ENCODE peak calls at places on chromosome 2, in five cellular contexts. Z is neural progenitor cell, O is endothelial cell of umbilical vein, G is IMR-90, F is H1. N is an unnamed sample.
A peak's percentile ranks its signal among the peaks of the same experiment; 100 is the strongest.

GRCh38 chr2:100270381-100271146 is 51.7 kb downstream of the LONRF2 start:
- DNase-seq in G (no peak), F (no peak), O (no peak), Z (no peak), N (no peak)

GRCh38 chr2:172677363-172677762 is 58.3 kb upstream of the RAPGEF4 start:
- DNase-seq in Z (no peak), F (no peak), O (peak; percentile 74), G (no peak), N (no peak)

GRCh38 chr2:48414980-48415764 is 114.8 kb upstream of the STON1 start:
- DNase-seq in F (no peak), O (no peak), G (no peak), Z (peak; percentile 17), N (no peak)

GRCh38 chr2:88639865-88640264 is 12.6 kb upstream of the EIF2AK3 start:
- DNase-seq in G (no peak), O (no peak), F (no peak), Z (no peak), N (no peak)

GRCh38 chr2:20654414-20654813 is 3.5 kb upstream of the HS1BP3 start:
- DNase-seq in F (no peak), O (no peak), G (no peak), Z (no peak), N (no peak)

GRCh38 chr2:219688560-219689445 is 61.4 kb downstream of the SLC4A3 start:
- DNase-seq in F (no peak), G (peak; percentile 74), Z (no peak), O (no peak), N (peak; percentile 66)

GRCh38 chr2:67649331-67650071 is 252.4 kb downstream of the ETAA1 start:
- DNase-seq in F (no peak), G (peak; percentile 61), O (peak; percentile 5), Z (no peak), N (no peak)

GRCh38 chr2:19859565-19859964 is 42.2 kb downstream of the TTC32 start:
- DNase-seq in O (no peak), G (peak; percentile 93), F (no peak), Z (no peak), N (no peak)

GRCh38 chr2:104658840-104659591 is 194.9 kb upstream of the POU3F3 start:
- DNase-seq in G (no peak), O (no peak), Z (peak; percentile 84), F (peak; percentile 60), N (no peak)

GRCh38 chr2:36163520-36164239 is 191.9 kb upstream of the CRIM1 start:
- DNase-seq in F (no peak), O (no peak), G (no peak), Z (no peak), N (no peak)

GRCh38 chr2:151251012-151251411 is 10.7 kb downstream of the RBM43 start:
- DNase-seq in Z (no peak), F (no peak), O (no peak), G (peak; percentile 92), N (no peak)

GRCh38 chr2:185970148-185970852 is 231.7 kb downstream of the FSIP2 start:
- DNase-seq in Z (peak; percentile 20), G (no peak), O (peak; percentile 21), F (no peak), N (no peak)

GRCh38 chr2:9983413-9984216 is 32.1 kb downstream of the GRHL1 start:
- DNase-seq in O (no peak), Z (no peak), G (peak; percentile 62), F (no peak), N (no peak)

GRCh38 chr2:95677346-95677745 is 85.5 kb downstream of the TRIM43 start:
- DNase-seq in F (no peak), G (no peak), O (no peak), Z (no peak), N (no peak)

GRCh38 chr2:28449489-28450395 is 46.1 kb upstream of the PLB1 start:
- DNase-seq in F (no peak), Z (no peak), G (peak; percentile 46), O (peak; percentile 54), N (no peak)

GRCh38 chr2:37588316-37588777 is 83.1 kb downstream of the CDC42EP3 start:
- DNase-seq in F (no peak), Z (no peak), O (peak; percentile 20), G (peak; percentile 43), N (no peak)

GRCh38 chr2:33111002-33111446 is 164.3 kb downstream of the LTBP1 start:
- DNase-seq in Z (no peak), G (peak; percentile 73), O (no peak), F (no peak), N (no peak)

GRCh38 chr2:81872043-81872442 is 1567.5 kb upstream of the LRRTM1 start:
- DNase-seq in O (no peak), F (no peak), Z (no peak), G (no peak), N (no peak)

GRCh38 chr2:189168876-189169499 is 10.6 kb downstream of the COL5A2 start:
- DNase-seq in F (no peak), G (no peak), Z (no peak), O (no peak), N (no peak)

GRCh38 chr2:113126845-113127645 is at the start of gene IL1RN:
- DNase-seq in Z (no peak), F (peak; percentile 23), O (no peak), G (no peak), N (no peak)

GRCh38 chr2:152434395-152435182 is 99.6 kb downstream of the FMNL2 start:
- DNase-seq in F (no peak), G (no peak), Z (peak; percentile 86), O (no peak), N (peak; percentile 6)

GRCh38 chr2:179020156-179020750 is 29.7 kb downstream of the CCDC141 start:
- DNase-seq in G (no peak), Z (peak; percentile 46), F (peak; percentile 83), O (peak; percentile 28), N (peak; percentile 73)

GRCh38 chr2:133953524-133953923 is 300.3 kb upstream of the MGAT5 start:
- DNase-seq in F (no peak), O (no peak), G (no peak), Z (no peak), N (peak; percentile 57)

GRCh38 chr2:40184551-40184950 is 267.3 kb downstream of the SLC8A1 start:
- DNase-seq in Z (no peak), F (no peak), G (no peak), O (no peak), N (no peak)

GRCh38 chr2:84865181-84865783 is 15.6 kb downstream of the TRABD2A start:
- DNase-seq in Z (no peak), F (no peak), G (peak; percentile 43), O (no peak), N (peak; percentile 64)

GRCh38 chr2:170818294-170819104 is 1.8 kb downstream of the GAD1 start:
- DNase-seq in Z (peak; percentile 44), F (peak; percentile 78), G (no peak), O (no peak), N (no peak)

GRCh38 chr2:120818441-120818920 is 82.8 kb downstream of the GLI2 start:
- DNase-seq in F (no peak), G (peak; percentile 95), Z (no peak), O (no peak), N (no peak)

GRCh38 chr2:216108967-216109921 is at the start of gene XRCC5:
- DNase-seq in G (peak; percentile 96), O (peak; percentile 99), F (peak; percentile 98), Z (peak; percentile 98), N (peak; percentile 99)

GRCh38 chr2:10542033-10542432 is 93.9 kb upstream of the ODC1 start:
- DNase-seq in F (no peak), O (no peak), Z (no peak), G (no peak), N (no peak)

GRCh38 chr2:2797797-2798196 is 466.7 kb upstream of the MYT1L start:
- DNase-seq in O (no peak), G (no peak), F (no peak), Z (no peak), N (peak; percentile 14)
- H2AFZ ChIP-seq in O (no peak overlapping the region), G (no peak overlapping the region), F (no peak overlapping the region), Z (no peak overlapping the region), N (no peak overlapping the region)

GRCh38 chr2:53356291-53356905 is 411.2 kb upstream of the CHAC2 start:
- DNase-seq in G (no peak), Z (no peak), F (no peak), O (no peak), N (no peak)

DNA sequence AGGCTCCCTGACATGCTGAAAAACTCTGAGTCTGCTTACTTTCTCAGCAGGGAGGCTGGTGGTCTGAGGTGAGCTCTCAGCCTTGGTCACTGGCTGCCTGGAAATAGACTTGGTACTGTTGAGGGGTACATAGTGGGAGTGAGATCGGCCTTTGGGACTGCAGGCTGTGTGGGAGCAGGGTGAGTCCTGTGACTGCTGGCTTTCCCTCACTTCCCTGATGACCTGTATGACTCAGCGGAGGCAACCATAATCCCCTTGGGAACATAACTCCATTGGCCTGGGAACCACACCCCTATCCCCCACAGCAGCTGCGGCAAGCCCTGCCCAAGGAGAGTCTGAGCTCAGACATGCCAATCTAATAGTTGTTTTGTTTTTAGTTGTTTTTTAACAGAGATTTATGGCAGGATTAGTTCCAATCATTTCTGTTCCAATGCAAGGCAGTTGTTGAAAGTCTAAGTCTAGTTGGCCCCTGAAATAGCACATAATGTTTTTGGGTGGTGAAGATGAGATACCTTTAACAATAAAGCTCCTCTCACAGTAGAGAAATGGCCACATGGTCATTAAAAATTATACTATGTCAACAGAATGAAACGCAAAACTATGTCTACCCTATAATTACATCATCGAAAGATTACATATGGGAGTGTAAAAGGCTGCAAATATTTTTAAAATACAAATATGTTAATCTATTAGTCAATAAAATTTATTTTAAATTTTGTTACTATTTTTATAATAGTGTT is 414.1 kb upstream of the CHAC2 start:
- DNase-seq in O (no peak), Z (peak; percentile 29), G (peak; percentile 15), F (no peak), N (no peak)
- H2AFZ ChIP-seq in O (no peak overlapping the region), Z (peak overlapping the region; percentile 86), G (no peak overlapping the region), F (peak overlapping the region; percentile 89), N (no peak overlapping the region)

GRCh38 chr2:224816816-224817215 is 100.7 kb upstream of the CCDC195 start:
- DNase-seq in G (peak; percentile 89), O (peak; percentile 62), F (no peak), Z (no peak), N (no peak)
- H2AFZ ChIP-seq in G (no peak overlapping the region), O (peak overlapping the region; percentile 34), F (no peak overlapping the region), Z (no peak overlapping the region), N (no peak overlapping the region)

DNA sequence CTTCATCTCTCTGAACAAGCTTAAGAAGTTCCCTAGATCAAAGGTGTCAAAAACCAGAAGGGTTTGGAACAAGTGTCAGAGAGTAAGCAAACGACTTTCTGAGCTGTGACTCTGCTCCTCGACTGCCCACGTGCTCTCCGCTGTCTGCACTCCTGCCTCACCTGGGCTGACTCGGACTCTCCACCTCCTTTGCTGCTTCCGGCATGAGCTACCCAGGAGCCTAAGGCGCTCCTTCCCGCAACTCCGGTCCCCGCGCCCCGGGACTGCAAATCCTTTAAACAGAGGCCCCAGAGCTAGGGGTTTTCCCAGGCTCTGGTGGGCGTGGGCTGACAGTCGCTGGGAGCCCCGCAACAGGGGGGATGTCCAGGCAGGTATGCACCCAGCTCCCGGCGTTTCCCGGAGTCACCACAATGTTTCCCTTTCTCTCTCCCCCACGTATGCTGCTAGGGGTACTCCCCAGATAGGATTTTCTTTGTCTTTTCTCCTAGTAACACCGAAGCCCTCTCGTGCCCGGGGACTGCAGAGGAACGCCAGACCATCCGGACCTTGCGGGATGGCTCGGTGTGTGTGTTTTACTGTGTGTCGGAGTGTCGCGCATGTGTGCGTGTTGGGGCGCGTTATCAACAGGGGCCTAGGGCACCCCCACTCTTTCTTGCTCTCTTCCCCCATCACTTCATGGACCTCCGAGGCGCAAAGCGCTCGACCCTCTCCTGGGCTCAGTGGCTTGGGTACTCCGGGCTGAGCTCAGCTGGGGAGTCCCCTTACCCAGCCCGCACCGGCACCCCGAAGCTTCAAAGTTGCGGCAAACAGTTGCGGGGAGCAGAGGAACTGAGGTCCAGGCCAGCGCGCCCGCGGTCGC is 719 bp upstream of the THSD7B start:
- DNase-seq in O (no peak), F (peak; percentile 64), G (no peak), Z (peak; percentile 50), N (no peak)
- H2AFZ ChIP-seq in O (no peak overlapping the region), F (peak overlapping the region; percentile 72), G (no peak overlapping the region), Z (peak overlapping the region; percentile 92), N (no peak overlapping the region)